ENCODE peak calls at places on chromosomes 1 and 21, in six cellular contexts. X is DND-41, D is PC-9, M is psoas muscle, T is endothelial cell of umbilical vein, B is body of pancreas. I is an unnamed sample. For H3K27me3, the result is how much of the 10 kb centered on the place peaks cover.

GRCh38 chr1:17212487-17213121 is 7.7 kb downstream of the PADI1 start:
- DNase-seq in T (peak), D (peak), B (peak), X (peak), M (peak), I (peak)

GRCh38 chr1:117061986-117062415 is 1.9 kb downstream of the TTF2 start:
- DNase-seq in D (no peak), B (no peak), M (no peak), X (no peak), T (no peak), I (no peak)

GRCh38 chr1:58549231-58549958 is 2.9 kb upstream of the OMA1 start:
- DNase-seq in T (no peak), X (no peak), M (no peak), B (no peak), D (no peak), I (no peak)

GRCh38 chr1:201557572-201557958 is 18.6 kb downstream of the NAV1 start:
- DNase-seq in D (no peak), M (no peak), B (no peak), X (no peak), T (peak), I (no peak)

GRCh38 chr1:183879966-183880365 is 75.0 kb downstream of the RGL1 start:
- DNase-seq in M (no peak), D (no peak), X (no peak), B (no peak), T (peak), I (no peak)

GRCh38 chr1:185404864-185405568 is 88.0 kb upstream of the IVNS1ABP start:
- DNase-seq in X (no peak), T (no peak), D (no peak), B (no peak), M (no peak), I (no peak)

GRCh38 chr1:204598319-204598969 is 82.2 kb downstream of the MDM4 start:
- DNase-seq in B (no peak), T (no peak), D (no peak), M (no peak), X (no peak), I (no peak)

GRCh38 chr1:180533571-180533987 is 25.2 kb upstream of the OVAAL start:
- DNase-seq in M (peak), T (peak), X (peak), B (peak), D (peak), I (peak)

GRCh38 chr1:246786606-246787238 is 62.5 kb downstream of the SCCPDH start:
- DNase-seq in X (no peak), B (peak), T (no peak), M (no peak), D (no peak), I (no peak)

GRCh38 chr1:79875187-79875586 is 868.7 kb upstream of the ADGRL4 start:
- DNase-seq in T (no peak), B (no peak), M (no peak), D (no peak), X (no peak), I (no peak)

GRCh38 chr21:45887121-45887611 is 94.4 kb upstream of the COL6A1 start:
- DNase-seq in X (no peak), T (no peak), M (peak), D (no peak), B (no peak), I (no peak)

GRCh38 chr21:21345296-21345695 is 347.1 kb downstream of the NCAM2 start:
- DNase-seq in D (no peak), M (no peak), T (no peak), X (no peak), B (no peak), I (no peak)

GRCh38 chr1:53442297-53442696 is 16.9 kb upstream of the DMRTB1 start:
- DNase-seq in X (no peak), T (no peak), D (no peak), B (no peak), M (no peak), I (no peak)

GRCh38 chr1:93000751-93001175 is 39.5 kb upstream of the DIPK1A start:
- DNase-seq in X (no peak), M (no peak), T (no peak), B (no peak), D (peak), I (no peak)

GRCh38 chr1:183733610-183734219 is 71.2 kb upstream of the RGL1 start:
- DNase-seq in M (no peak), X (no peak), B (no peak), T (no peak), D (no peak), I (no peak)

GRCh38 chr1:8551613-8552093 is 233.7 kb downstream of the SLC45A1 start:
- DNase-seq in T (no peak), X (no peak), B (peak), D (no peak), M (no peak), I (no peak)

GRCh38 chr21:34147835-34148804 is 74.7 kb downstream of the MRPS6 start:
- DNase-seq in X (no peak), M (no peak), T (peak), D (no peak), B (no peak), I (no peak)

GRCh38 chr1:203178083-203178482 is 2.5 kb upstream of the MYBPH start:
- DNase-seq in D (no peak), B (no peak), X (no peak), M (no peak), T (no peak), I (no peak)

GRCh38 chr1:5119496-5120234 is 465.3 kb downstream of the AJAP1 start:
- DNase-seq in B (peak), T (no peak), M (no peak), D (no peak), X (no peak), I (no peak)

GRCh38 chr1:94690033-94690712 is 130.0 kb upstream of the SLC44A3 start:
- DNase-seq in D (no peak), B (peak), T (no peak), X (no peak), M (no peak), I (no peak)

GRCh38 chr1:44608141-44608540 is 66.1 kb downstream of the TMEM53 start:
- DNase-seq in D (no peak), M (no peak), T (no peak), X (no peak), B (no peak), I (no peak)

GRCh38 chr1:229991724-229992333 is 75.2 kb upstream of the GALNT2 start:
- DNase-seq in M (no peak), T (no peak), B (no peak), X (no peak), D (no peak), I (no peak)
- H3K4me3 ChIP-seq in M (no peak), T (no peak), B (no peak), X (no peak), D (no peak), I (no peak)

DNA sequence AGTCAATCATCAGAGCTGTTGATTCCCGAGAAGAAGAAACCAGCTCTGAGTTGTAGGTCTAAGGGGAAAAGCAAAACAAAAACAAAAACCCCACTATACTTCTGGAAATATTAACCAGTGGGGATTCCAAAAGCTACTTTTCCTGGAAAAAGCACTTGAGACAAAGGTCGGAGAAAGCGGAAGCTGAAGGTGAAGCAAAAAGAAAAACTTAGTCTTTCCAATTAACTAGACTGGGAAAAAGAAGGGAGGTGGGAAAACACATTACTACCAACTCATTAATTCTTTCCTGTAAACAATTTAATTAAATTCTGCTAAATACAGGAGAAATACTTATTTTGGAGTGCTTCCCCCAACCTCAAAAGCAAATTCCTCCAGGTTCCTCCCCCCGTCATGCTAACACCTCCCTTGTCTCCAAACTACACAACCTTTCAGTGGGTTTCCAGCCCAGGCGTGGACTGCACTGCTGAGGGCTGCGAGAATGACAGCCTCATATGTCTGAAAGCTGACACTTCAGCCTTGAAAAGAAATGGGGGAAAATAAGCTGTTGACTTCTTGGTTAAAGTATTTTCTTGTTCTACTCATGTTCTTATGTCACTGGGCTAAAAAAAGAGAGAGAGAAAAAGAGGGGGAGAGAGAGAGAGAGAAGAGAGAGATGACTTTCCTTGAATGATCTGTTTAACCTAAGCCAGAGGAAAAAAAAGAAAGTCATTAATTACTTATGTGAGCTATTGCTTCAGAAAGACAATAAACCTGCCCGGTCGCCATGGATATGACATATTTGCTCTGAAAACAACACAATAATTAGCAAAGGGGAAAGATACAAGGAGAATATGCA is 5.1 kb downstream of the CASZ1 start:
- DNase-seq in B (peak), T (no peak), D (no peak), X (no peak), M (no peak), I (no peak)
- H3K27me3 ChIP-seq in B (under half), T (under half), D (under half), X (half or more), M (under half), I (under half)

DNA sequence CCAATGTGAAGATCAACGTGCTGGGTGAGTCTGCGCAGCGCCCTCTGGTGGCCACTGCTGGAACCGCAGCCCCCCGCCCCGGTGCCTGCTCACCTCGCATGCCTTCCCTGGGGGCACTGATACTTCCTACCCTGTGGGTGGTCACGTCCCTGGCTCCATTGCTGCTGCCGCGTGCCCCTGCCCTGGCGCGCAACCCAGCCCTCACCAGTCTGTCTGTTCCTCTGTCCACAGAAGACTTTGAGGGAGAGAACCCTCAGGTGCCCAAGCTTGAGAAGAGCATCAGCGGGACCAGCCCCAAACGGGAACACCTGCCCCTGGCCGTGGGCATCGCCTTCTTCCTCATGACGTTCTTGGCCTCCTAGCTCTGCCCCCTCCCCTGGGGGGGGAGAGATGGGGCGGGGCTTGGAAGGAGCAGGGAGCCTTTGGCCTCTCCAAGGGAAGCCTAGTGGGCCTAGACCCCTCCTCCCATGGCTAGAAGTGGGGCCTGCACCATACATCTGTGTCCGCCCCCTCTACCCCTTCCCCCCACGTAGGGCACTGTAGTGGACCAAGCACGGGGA is 7.6 kb downstream of the EFNA3 start:
- DNase-seq in X (peak), B (peak), M (peak), T (peak), D (peak), I (peak)
- H3K27ac ChIP-seq in X (no peak), B (no peak), M (no peak), T (no peak), D (peak), I (no peak)

DNA sequence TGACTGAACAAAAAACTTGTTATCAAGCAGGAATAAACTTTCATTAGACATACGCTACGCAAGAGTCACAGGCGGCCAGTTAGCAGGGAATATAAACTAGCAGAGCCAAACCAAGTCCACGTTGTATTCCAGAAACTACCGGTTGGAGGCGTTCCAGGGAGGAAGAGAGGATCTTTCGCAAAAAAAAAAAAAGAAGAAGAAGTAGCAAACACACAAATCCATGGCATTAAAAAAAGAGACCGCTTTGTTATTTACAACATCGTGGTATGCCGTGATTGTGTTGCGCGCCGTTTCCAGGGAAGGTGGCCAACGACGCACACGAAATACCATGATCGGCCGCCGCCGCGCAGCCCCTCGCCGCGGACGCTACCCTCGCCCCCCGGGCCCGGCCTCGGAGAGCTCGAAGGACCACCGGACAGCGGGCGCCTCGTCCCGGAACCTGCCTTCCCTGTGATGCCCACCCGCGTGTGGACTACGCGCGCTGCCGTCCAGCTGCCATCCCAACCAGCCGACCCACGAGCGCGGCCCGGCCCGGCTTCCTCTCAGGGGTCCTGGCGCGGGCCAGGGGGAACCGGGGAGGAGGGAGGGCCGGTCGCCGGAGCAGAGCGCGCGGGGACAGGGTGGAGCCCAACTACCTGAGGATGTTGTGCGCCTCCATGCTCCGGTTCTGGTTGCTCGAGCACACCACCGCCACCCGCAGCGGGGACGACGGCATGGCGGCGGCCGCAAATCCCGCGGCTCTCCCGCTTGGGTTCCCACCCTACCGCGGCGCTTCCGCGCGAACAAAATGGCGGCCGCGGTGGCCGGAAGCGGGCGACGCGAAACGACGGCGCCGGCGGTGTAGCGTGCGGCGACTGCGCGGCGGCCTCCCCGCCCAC is 581 bp downstream of the SSU72 start:
- DNase-seq in D (no peak), T (peak), X (peak), B (peak), M (peak), I (peak)
- H3K4me3 ChIP-seq in D (peak), T (peak), X (peak), B (peak), M (peak), I (peak)

GRCh38 chr1:46549697-46550681 is 1.5 kb downstream of the KNCN start:
- DNase-seq in M (no peak), T (no peak), B (peak), X (peak), D (peak), I (peak)
- H3K27me3 ChIP-seq in M (under half), T (under half), B (under half), X (under half), D (under half), I (under half)

GRCh38 chr1:151944859-151945575 is 35.7 kb upstream of the THEM4 start:
- DNase-seq in B (no peak), T (no peak), M (no peak), X (no peak), D (peak), I (no peak)

GRCh38 chr1:151942882-151943281 is 33.6 kb upstream of the THEM4 start:
- DNase-seq in X (no peak), T (no peak), M (no peak), B (no peak), D (no peak), I (no peak)

GRCh38 chr1:151945725-151946365 is 36.5 kb upstream of the THEM4 start:
- DNase-seq in B (peak), D (peak), M (peak), X (peak), T (peak), I (peak)

GRCh38 chr1:151943591-151943990 is 34.3 kb upstream of the THEM4 start:
- DNase-seq in B (no peak), T (no peak), M (no peak), X (no peak), D (no peak), I (no peak)

GRCh38 chr1:151944110-151944858 is 35.0 kb upstream of the THEM4 start:
- DNase-seq in M (no peak), T (no peak), B (peak), X (no peak), D (peak), I (no peak)
- H3K27ac ChIP-seq in M (no peak), T (no peak), B (no peak), X (no peak), D (peak), I (no peak)

DNA sequence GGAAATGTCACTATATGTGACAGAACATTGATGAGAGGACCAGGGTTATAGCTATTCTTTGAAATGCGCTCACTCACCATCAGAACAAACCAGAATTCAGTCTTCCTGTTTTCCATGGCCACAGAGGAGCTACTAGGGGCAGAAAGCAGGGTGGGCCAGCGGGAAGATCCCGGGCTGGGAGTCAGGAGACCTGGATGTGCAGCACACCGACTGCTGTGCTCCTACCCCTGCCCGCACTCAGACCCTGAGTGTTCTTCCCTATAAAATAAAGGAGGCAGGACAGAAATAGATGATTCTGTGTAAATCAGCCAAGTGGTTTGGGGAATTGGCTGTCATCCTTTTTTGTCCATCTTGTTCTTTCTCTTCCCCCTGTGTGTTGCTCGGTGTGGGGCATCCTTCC is 21.0 kb downstream of the MTARC1 start:
- DNase-seq in T (no peak), M (no peak), D (no peak), B (no peak), X (no peak), I (no peak)
- H3K4me3 ChIP-seq in T (no peak), M (no peak), D (no peak), B (no peak), X (no peak), I (no peak)

DNA sequence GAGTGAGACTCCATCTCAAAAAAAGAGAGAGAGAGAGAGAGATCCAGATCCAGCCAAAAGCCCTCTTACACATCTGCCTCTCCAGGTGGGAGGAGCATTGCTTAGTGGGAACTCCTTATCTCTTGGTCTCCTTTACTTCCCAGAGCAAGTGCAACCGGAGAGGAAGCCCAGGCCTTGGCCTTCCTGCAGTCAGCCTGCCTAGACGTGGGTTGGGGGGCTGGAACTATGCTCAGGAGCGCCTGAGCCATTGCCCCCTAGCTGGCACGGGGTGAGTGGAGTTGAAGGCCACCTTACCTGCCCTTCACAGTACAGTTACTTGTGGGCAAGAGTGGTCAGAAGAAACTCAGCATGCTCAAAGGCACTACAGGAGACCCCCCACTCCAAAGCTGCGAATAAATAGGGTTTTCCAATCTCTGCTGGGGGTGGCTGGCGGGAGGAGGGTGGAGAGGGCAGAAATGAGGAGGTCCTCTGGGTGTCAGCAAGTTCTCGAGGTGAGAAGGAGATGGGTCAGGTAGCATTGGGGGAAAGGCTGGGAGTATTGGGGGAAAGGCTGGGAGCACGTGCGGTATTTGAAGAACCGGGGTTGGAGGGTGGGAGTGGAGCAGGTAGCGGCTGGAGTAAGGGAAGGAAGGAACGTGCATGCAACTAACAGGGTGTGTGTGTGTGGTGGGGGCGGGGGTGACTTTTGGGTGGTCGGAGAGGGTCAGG is 4.7 kb upstream of the DMBX1 start:
- DNase-seq in D (no peak), M (no peak), T (no peak), X (no peak), B (no peak), I (no peak)
- H3K27me3 ChIP-seq in D (under half), M (under half), T (half or more), X (under half), B (under half), I (under half)

GRCh38 chr1:207903053-207903452 is 7.9 kb downstream of the CD34 start:
- DNase-seq in X (no peak), D (no peak), T (no peak), B (no peak), M (no peak), I (no peak)
- H3K27ac ChIP-seq in X (no peak), D (no peak), T (no peak), B (no peak), M (peak), I (no peak)

GRCh38 chr1:200042437-200043329 is 15.2 kb downstream of the NR5A2 start:
- DNase-seq in X (no peak), T (peak), D (no peak), B (peak), M (no peak), I (no peak)
- H3K4me3 ChIP-seq in X (no peak), T (peak), D (no peak), B (peak), M (peak), I (no peak)